ENCODE peak calls at places on chromosomes 13 and 19, in eight cellular contexts. A is AG09309, C is astrocyte, B is psoas muscle, L is body of pancreas, N is epithelial cell of esophagus, S is cardiac muscle cell, P is astrocyte of the spinal cord. T is an unnamed sample.
A peak's percentile ranks its signal among the peaks of the same experiment; 100 is the strongest.

GRCh38 chr19:8641908-8642547 is 11.6 kb downstream of the NFILZ start:
- DNase-seq in L (no peak), B (no peak), C (peak; percentile 35), A (no peak), N (peak; percentile 39), S (peak; percentile 79), P (peak; percentile 75), T (no peak)

GRCh38 chr13:114285166-114285808 is 3.9 kb downstream of the UPF3A start:
- DNase-seq in C (peak; percentile 45), L (no peak), S (no peak), A (no peak), B (no peak), N (peak; percentile 73), P (peak; percentile 51), T (no peak)

GRCh38 chr13:98013241-98013640 is 59.8 kb downstream of the IPO5 start:
- DNase-seq in C (no peak), S (no peak), N (no peak), P (no peak), A (no peak), B (no peak), L (no peak), T (no peak)

GRCh38 chr19:5090780-5091575 is 122.1 kb downstream of the KDM4B start:
- DNase-seq in C (peak; percentile 12), L (peak; percentile 42), B (no peak), P (peak; percentile 44), S (peak; percentile 67), N (no peak), A (peak; percentile 16), T (peak; percentile 13)

GRCh38 chr13:99004931-99005330 is 27.1 kb upstream of the DOCK9 start:
- DNase-seq in L (no peak), S (no peak), B (no peak), A (no peak), P (no peak), N (no peak), C (no peak), T (no peak)

GRCh38 chr13:45100855-45101254 is 19.5 kb upstream of the GTF2F2 start:
- DNase-seq in P (no peak), C (no peak), B (no peak), L (no peak), A (no peak), N (no peak), S (no peak), T (no peak)

GRCh38 chr13:61880576-61881283 is 465.1 kb upstream of the PCDH20 start:
- DNase-seq in C (no peak), B (no peak), A (no peak), S (peak; percentile 25), L (peak; percentile 15), N (peak; percentile 66), P (peak; percentile 16), T (no peak)

GRCh38 chr19:30718728-30719127 is 346.5 kb downstream of the ZNF536 start:
- DNase-seq in A (no peak), L (peak; percentile 35), N (no peak), B (no peak), S (no peak), C (no peak), P (no peak), T (no peak)

GRCh38 chr13:109744512-109745051 is 41.8 kb downstream of the IRS2 start:
- DNase-seq in C (peak; percentile 41), N (no peak), S (peak; percentile 96), P (peak; percentile 75), B (peak; percentile 71), L (peak; percentile 33), A (no peak), T (peak; percentile 77)

GRCh38 chr13:79901336-79901735 is 420.4 kb downstream of the NDFIP2 start:
- DNase-seq in A (no peak), C (peak; percentile 7), N (peak; percentile 10), B (no peak), S (peak; percentile 71), P (no peak), L (no peak), T (no peak)

GRCh38 chr19:38070573-38070972 is 153.4 kb downstream of the DPF1 start:
- DNase-seq in S (peak; percentile 30), P (peak; percentile 57), N (peak; percentile 87), L (no peak), C (peak; percentile 69), A (peak; percentile 5), B (no peak), T (no peak)

GRCh38 chr19:15010497-15011255 is 31.0 kb upstream of the SLC1A6 start:
- DNase-seq in C (no peak), A (no peak), P (no peak), L (no peak), B (peak; percentile 50), N (no peak), S (peak; percentile 3), T (no peak)

GRCh38 chr13:99894835-99895427 is 76.6 kb downstream of the ZIC5 start:
- DNase-seq in S (no peak), L (no peak), B (no peak), A (no peak), N (no peak), C (no peak), P (peak; percentile 22), T (no peak)

GRCh38 chr13:113962975-113963374 is 10.9 kb downstream of the C13orf46 start:
- DNase-seq in C (no peak), A (no peak), N (no peak), S (no peak), L (peak; percentile 1), P (no peak), B (peak; percentile 32), T (no peak)

GRCh38 chr13:110014719-110015118 is 228.3 kb upstream of the IRS2 start:
- DNase-seq in N (peak; percentile 26), L (peak; percentile 59), B (no peak), P (peak; percentile 13), S (no peak), C (no peak), A (no peak), T (no peak)

DNA sequence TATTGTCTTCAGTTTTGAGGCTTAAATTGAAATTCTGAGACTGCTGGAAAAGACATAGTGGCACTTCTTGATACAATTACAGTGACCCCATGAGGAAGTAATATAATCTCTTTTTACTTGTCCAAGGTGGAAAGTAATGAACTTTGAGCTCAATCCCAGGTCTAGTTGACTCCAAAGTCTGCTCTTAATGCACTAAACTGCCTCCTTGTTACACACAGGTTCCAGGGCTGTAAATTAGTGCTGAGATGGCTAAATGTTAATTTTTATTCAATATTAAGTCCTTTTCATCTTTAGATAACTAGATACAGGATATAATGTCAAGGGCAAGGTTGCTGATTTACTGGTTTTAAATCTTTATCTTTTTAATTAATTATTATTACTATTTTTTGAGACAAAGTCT is 2.5 kb downstream of the NUDT15 start:
- DNase-seq in L (no peak), S (no peak), N (no peak), B (no peak), A (no peak), C (no peak), P (no peak), T (no peak)
- H3K4me3 ChIP-seq in L (no peak overlapping the region), S (no peak overlapping the region), N (no peak overlapping the region), B (no peak overlapping the region), A (no peak overlapping the region), C (no peak overlapping the region), P (no peak overlapping the region), T (no peak overlapping the region)

GRCh38 chr19:31875550-31875949 is 469.9 kb upstream of the ZNF507 start:
- DNase-seq in P (no peak), C (no peak), B (no peak), A (no peak), L (no peak), N (no peak), S (no peak), T (no peak)

GRCh38 chr19:31883299-31883990 is 462.0 kb upstream of the ZNF507 start:
- DNase-seq in C (no peak), S (no peak), A (no peak), B (no peak), N (no peak), L (no peak), P (no peak), T (no peak)

GRCh38 chr19:31882709-31883108 is 462.7 kb upstream of the ZNF507 start:
- DNase-seq in C (no peak), B (no peak), S (no peak), L (no peak), A (no peak), P (no peak), N (no peak), T (no peak)

GRCh38 chr19:31881988-31882387 is 463.4 kb upstream of the ZNF507 start:
- DNase-seq in B (no peak), S (no peak), N (no peak), L (no peak), C (no peak), A (no peak), P (no peak), T (no peak)

DNA sequence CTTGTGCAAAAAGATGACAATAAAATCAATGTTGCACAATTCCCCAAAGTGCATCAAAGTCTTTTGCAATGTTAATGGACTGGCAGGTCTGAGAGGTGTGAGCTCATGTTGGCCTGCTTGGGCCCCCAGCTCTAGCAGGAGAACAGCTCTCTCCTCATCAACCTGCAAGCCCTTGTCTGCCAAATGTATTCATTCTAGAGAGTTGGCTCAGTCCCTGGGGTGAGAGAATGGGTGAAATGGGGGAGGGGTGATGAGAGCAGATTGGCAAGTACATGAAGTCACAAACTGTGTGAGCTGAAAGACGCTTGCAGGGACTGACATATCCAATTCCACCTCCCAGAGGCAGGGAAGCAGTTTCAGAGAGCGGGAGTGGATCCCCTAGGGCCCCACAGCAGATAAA is 465.1 kb upstream of the ZNF507 start:
- DNase-seq in S (no peak), N (no peak), C (no peak), A (no peak), B (no peak), L (no peak), P (no peak), T (no peak)
- H3K4me3 ChIP-seq in S (no peak overlapping the region), N (no peak overlapping the region), C (no peak overlapping the region), A (no peak overlapping the region), B (no peak overlapping the region), L (no peak overlapping the region), P (no peak overlapping the region), T (no peak overlapping the region)

GRCh38 chr13:68667863-68668262 is 1437.7 kb upstream of the PCDH9 start:
- DNase-seq in S (no peak), C (no peak), A (no peak), L (no peak), N (no peak), P (no peak), B (no peak), T (no peak)

GRCh38 chr13:68666774-68667397 is 1436.8 kb upstream of the PCDH9 start:
- DNase-seq in S (no peak), B (no peak), P (no peak), N (no peak), L (no peak), C (no peak), A (no peak), T (no peak)
- H3K4me3 ChIP-seq in S (no peak overlapping the region), B (no peak overlapping the region), P (no peak overlapping the region), N (no peak overlapping the region), L (no peak overlapping the region), C (no peak overlapping the region), A (no peak overlapping the region), T (no peak overlapping the region)

GRCh38 chr19:18611327-18612050 is 1.2 kb upstream of the TMEM59L start:
- DNase-seq in S (no peak), B (no peak), A (no peak), N (no peak), P (no peak), L (no peak), C (no peak), T (no peak)
- H3K4me3 ChIP-seq in S (peak overlapping the region; percentile 9), B (peak overlapping the region; percentile 36), A (no peak overlapping the region), N (no peak overlapping the region), P (no peak overlapping the region), L (no peak overlapping the region), C (no peak overlapping the region), T (no peak overlapping the region)

GRCh38 chr19:43847884-43848283 is 20.8 kb downstream of the ZNF283 start:
- DNase-seq in B (no peak), N (no peak), P (no peak), A (no peak), S (no peak), C (no peak), L (no peak), T (no peak)
- H3K4me3 ChIP-seq in B (no peak overlapping the region), N (no peak overlapping the region), P (no peak overlapping the region), A (no peak overlapping the region), S (no peak overlapping the region), C (no peak overlapping the region), L (no peak overlapping the region), T (no peak overlapping the region)

T was measured in skeletal muscle cell.